ENCODE peak calls at places on chromosomes 6 and 20, in ten cellular contexts. Q, X, J, A, D, R, K, I, M and W are unnamed samples.

GRCh38 chr6:6657085-6657819 is 68.7 kb downstream of the LY86 start:
- DNase-seq in Q (no peak), X (no peak), J (peak; percentile 25), A (no peak), D (no peak), R (no peak), K (no peak), I (no peak), M (no peak), W (no peak)

GRCh38 chr20:45098096-45098773 is 2.7 kb downstream of the KCNS1 start:
- DNase-seq in Q (peak; percentile 75), X (peak; percentile 42), J (peak; percentile 18), A (no peak), D (peak; percentile 14), R (no peak), K (no peak), I (no peak), M (peak; percentile 33), W (peak; percentile 37)

GRCh38 chr6:43724914-43725642 is 37.5 kb upstream of the MRPS18A start:
- DNase-seq in Q (no peak), X (peak; percentile 92), J (peak; percentile 88), A (peak; percentile 85), D (peak; percentile 82), R (peak; percentile 75), K (peak; percentile 84), I (peak; percentile 95), M (peak; percentile 91), W (peak; percentile 99)

GRCh38 chr20:41407617-41408016 is 41.0 kb upstream of the EMILIN3 start:
- DNase-seq in Q (no peak), X (no peak), J (no peak), A (no peak), D (no peak), R (no peak), K (no peak), I (no peak), M (no peak), W (peak; percentile 32)

GRCh38 chr6:142551145-142551811 is 249.5 kb downstream of the ADGRG6 start:
- DNase-seq in Q (peak; percentile 13), X (peak; percentile 42), J (no peak), A (no peak), D (peak; percentile 17), R (no peak), K (no peak), I (no peak), M (no peak), W (no peak)

GRCh38 chr6:11618533-11618932 is 81.0 kb downstream of the TMEM170B start:
- DNase-seq in Q (no peak), X (peak; percentile 35), J (peak; percentile 53), A (no peak), D (peak; percentile 54), R (no peak), K (no peak), I (peak; percentile 49), M (no peak), W (no peak)

GRCh38 chr6:25363429-25363828 is 84.3 kb downstream of the CARMIL1 start:
- DNase-seq in Q (no peak), X (no peak), J (no peak), A (no peak), D (no peak), R (no peak), K (no peak), I (no peak), M (no peak), W (no peak)

GRCh38 chr6:153804755-153805330 is 234.2 kb upstream of the OPRM1 start:
- DNase-seq in Q (no peak), X (no peak), J (no peak), A (no peak), D (no peak), R (no peak), K (no peak), I (no peak), M (no peak), W (no peak)

GRCh38 chr20:46060975-46061374 is 28.8 kb downstream of the NCOA5 start:
- DNase-seq in Q (no peak), X (no peak), J (no peak), A (no peak), D (no peak), R (no peak), K (no peak), I (no peak), M (no peak), W (no peak)

GRCh38 chr20:43444107-43444506 is 13.6 kb upstream of the SRSF6 start:
- DNase-seq in Q (peak; percentile 20), X (no peak), J (no peak), A (no peak), D (no peak), R (no peak), K (no peak), I (no peak), M (no peak), W (no peak)

GRCh38 chr20:43440531-43440930 is 17.2 kb upstream of the SRSF6 start:
- DNase-seq in Q (no peak), X (no peak), J (no peak), A (no peak), D (no peak), R (no peak), K (no peak), I (no peak), M (no peak), W (no peak)

GRCh38 chr20:43446361-43446879 is 11.3 kb upstream of the SRSF6 start:
- DNase-seq in Q (no peak), X (no peak), J (no peak), A (no peak), D (no peak), R (no peak), K (no peak), I (no peak), M (no peak), W (no peak)

GRCh38 chr20:43438578-43439316 is 18.9 kb upstream of the SRSF6 start:
- DNase-seq in Q (no peak), X (no peak), J (peak; percentile 74), A (no peak), D (no peak), R (no peak), K (no peak), I (no peak), M (no peak), W (no peak)

DNA sequence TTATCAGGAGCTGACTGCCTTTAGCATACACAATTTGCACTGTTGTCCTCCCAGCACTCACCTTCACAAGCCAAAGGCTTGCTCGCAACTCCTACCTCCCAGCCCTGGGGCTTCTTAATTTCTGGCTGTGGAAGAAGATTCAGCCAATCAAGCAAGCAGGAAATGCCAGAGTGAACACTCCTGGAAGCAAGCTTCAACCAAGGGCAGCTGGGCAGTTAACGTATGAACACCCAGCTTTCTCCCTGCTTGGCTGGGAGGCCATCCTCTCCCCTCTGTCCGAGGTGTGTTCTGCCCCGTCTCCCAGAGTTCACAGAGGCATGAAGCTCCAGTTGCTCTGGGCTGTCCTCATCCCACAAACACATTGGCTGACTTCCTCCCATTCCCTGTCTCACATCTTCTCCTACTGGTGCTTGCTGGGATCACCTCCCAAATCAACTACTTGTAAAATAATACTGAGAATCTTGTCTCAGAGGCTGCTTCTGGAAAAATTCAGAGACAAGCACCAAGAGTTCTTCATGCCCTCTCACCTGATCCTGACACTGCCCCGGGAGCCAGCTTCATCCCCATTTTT is 15.3 kb upstream of the SRSF6 start:
- DNase-seq in Q (no peak), X (no peak), J (no peak), A (no peak), D (no peak), R (no peak), K (no peak), I (peak; percentile 27), M (no peak), W (no peak)
- TF ChIP-seq CTCF in Q (peak; percentile 21), X (no peak), J (no peak), A (no peak), D (no peak), R (no peak), K (no peak), I (peak; percentile 24), M (no peak), W (peak; percentile 37)

GRCh38 chr20:1801551-1801950 is 93.7 kb upstream of the SIRPA start:
- DNase-seq in Q (no peak), X (no peak), J (no peak), A (no peak), D (no peak), R (no peak), K (no peak), I (no peak), M (no peak), W (no peak)
- H3K4me3 ChIP-seq in Q (no peak overlapping the region), X (no peak overlapping the region), J (no peak overlapping the region), A (peak overlapping the region; percentile 3), D (no peak overlapping the region), R (no peak overlapping the region), K (no peak overlapping the region), I (no peak overlapping the region), M (no peak overlapping the region), W (no peak overlapping the region)

GRCh38 chr20:5056801-5057599 is 55.7 kb upstream of the SLC23A2 start:
- DNase-seq in Q (no peak), X (peak; percentile 15), J (peak; percentile 67), A (no peak), D (peak; percentile 9), R (no peak), K (peak; percentile 48), I (peak; percentile 46), M (peak; percentile 43), W (peak; percentile 23)
- TF ChIP-seq CTCF in Q (peak; percentile 38), X (peak; percentile 38), J (peak; percentile 52), A (no peak), D (peak; percentile 37), R (no peak), K (no peak), I (peak; percentile 45), M (peak; percentile 30), W (peak; percentile 45)

GRCh38 chr6:30749554-30750378 is 5.4 kb upstream of the IER3 start:
- DNase-seq in Q (no peak), X (no peak), J (no peak), A (no peak), D (no peak), R (no peak), K (no peak), I (no peak), M (peak; percentile 84), W (no peak)

GRCh38 chr6:30748851-30749540 is 4.6 kb upstream of the IER3 start:
- DNase-seq in Q (no peak), X (no peak), J (no peak), A (no peak), D (no peak), R (no peak), K (no peak), I (peak; percentile 48), M (no peak), W (no peak)

GRCh38 chr6:30750379-30750668 is 6.0 kb upstream of the IER3 start:
- DNase-seq in Q (no peak), X (no peak), J (no peak), A (no peak), D (no peak), R (no peak), K (no peak), I (no peak), M (no peak), W (no peak)

GRCh38 chr6:30747300-30747687 is 2.9 kb upstream of the IER3 start:
- DNase-seq in Q (no peak), X (no peak), J (no peak), A (no peak), D (no peak), R (no peak), K (no peak), I (peak; percentile 33), M (no peak), W (peak; percentile 39)

DNA sequence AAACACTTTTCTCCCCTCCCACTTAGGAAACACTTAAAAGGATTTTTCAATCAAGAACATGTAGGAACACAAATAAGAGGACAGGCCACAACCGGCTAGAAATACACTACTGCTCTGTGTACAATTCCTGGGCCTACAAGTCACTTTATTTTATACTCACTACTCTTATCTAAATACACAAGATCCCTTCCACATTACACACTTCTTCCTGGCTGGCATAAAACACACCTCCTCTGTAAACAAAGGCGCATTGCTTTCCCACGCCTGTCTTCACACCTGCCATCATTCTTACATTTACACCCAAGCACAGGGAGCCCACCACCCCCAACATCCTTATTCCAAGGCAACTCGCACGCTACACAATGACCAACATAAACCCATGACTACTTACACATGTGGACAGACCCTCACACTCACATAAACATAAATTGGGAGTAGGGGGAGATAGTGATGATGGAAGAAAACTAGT is 4.0 kb upstream of the IER3 start:
- DNase-seq in Q (no peak), X (no peak), J (no peak), A (no peak), D (no peak), R (no peak), K (no peak), I (peak; percentile 52), M (peak; percentile 50), W (no peak)
- H3K4me3 ChIP-seq in Q (no peak overlapping the region), X (no peak overlapping the region), J (no peak overlapping the region), A (no peak overlapping the region), D (no peak overlapping the region), R (no peak overlapping the region), K (no peak overlapping the region), I (no peak overlapping the region), M (no peak overlapping the region), W (no peak overlapping the region)